ENCODE peak calls at places on chromosomes 7 and 10, in nine cellular contexts. U is GM12865, H is tibial nerve, T is NB4, Z is MCF 10A, Q is fibroblast of mammary gland, G is upper lobe of right lung, W is heart left ventricle, P is endodermal cell. C is an unnamed sample.

GRCh38 chr7:22001345-22002004 is 55.8 kb upstream of the CDCA7L start:
- DNase-seq in U (peak; percentile 63), T (peak; percentile 63), G (no peak), Z (peak; percentile 73), P (no peak), H (peak; percentile 62), W (no peak), Q (peak; percentile 75), C (no peak)

GRCh38 chr10:18523025-18523424 is 128.4 kb downstream of the NSUN6 start:
- DNase-seq in H (no peak), U (no peak), T (no peak), W (no peak), Q (no peak), Z (peak; percentile 4), G (no peak), P (no peak), C (no peak)

GRCh38 chr7:51242007-51242691 is 74.5 kb downstream of the COBL start:
- DNase-seq in U (no peak), P (peak; percentile 31), T (peak; percentile 11), Z (peak; percentile 34), H (no peak), Q (peak; percentile 2), G (no peak), W (no peak), C (no peak)

GRCh38 chr10:5526691-5527331 is 2.0 kb downstream of the CALML3 start:
- DNase-seq in U (no peak), W (peak; percentile 20), P (peak; percentile 39), Z (no peak), G (peak; percentile 31), H (no peak), T (no peak), Q (no peak), C (no peak)

GRCh38 chr10:97321032-97321806 is 2.1 kb downstream of the FRAT1 start:
- DNase-seq in W (peak; percentile 70), G (peak; percentile 73), U (no peak), H (peak; percentile 48), T (peak; percentile 62), Z (no peak), P (peak; percentile 78), Q (no peak), C (peak; percentile 21)

GRCh38 chr7:35849954-35850353 is 49.1 kb downstream of the SEPTIN7 start:
- DNase-seq in Z (no peak), P (no peak), H (no peak), T (no peak), U (no peak), W (no peak), G (no peak), Q (no peak), C (no peak)

GRCh38 chr10:101749033-101749432 is 26.9 kb downstream of the FGF8 start:
- DNase-seq in T (peak; percentile 22), Z (no peak), P (peak; percentile 88), Q (no peak), W (no peak), G (no peak), H (no peak), U (no peak), C (no peak)

GRCh38 chr10:44316187-44316921 is 68.5 kb downstream of the CXCL12 start:
- DNase-seq in P (peak; percentile 97), Z (peak; percentile 4), U (peak; percentile 66), W (no peak), H (no peak), Q (peak; percentile 10), G (no peak), T (peak; percentile 60), C (no peak)

GRCh38 chr7:132446265-132446664 is 130.0 kb downstream of the PLXNA4 start:
- DNase-seq in H (no peak), Q (no peak), U (no peak), W (no peak), T (peak; percentile 11), P (no peak), G (no peak), Z (no peak), C (no peak)

GRCh38 chr7:774161-775109 is 47.4 kb upstream of the PRKAR1B start:
- DNase-seq in T (peak; percentile 38), G (peak; percentile 77), Z (peak; percentile 23), W (no peak), Q (peak; percentile 39), P (peak; percentile 92), H (peak; percentile 41), U (peak; percentile 53), C (peak; percentile 39)

GRCh38 chr7:40469481-40469880 is 334.7 kb downstream of the SUGCT start:
- DNase-seq in Q (peak; percentile 64), W (no peak), P (no peak), G (no peak), U (no peak), T (no peak), H (no peak), Z (no peak), C (no peak)

GRCh38 chr7:99193527-99194214 is 14.2 kb downstream of the KPNA7 start:
- DNase-seq in Q (peak; percentile 73), P (no peak), W (no peak), G (no peak), H (no peak), Z (peak; percentile 69), T (no peak), U (no peak), C (no peak)

DNA sequence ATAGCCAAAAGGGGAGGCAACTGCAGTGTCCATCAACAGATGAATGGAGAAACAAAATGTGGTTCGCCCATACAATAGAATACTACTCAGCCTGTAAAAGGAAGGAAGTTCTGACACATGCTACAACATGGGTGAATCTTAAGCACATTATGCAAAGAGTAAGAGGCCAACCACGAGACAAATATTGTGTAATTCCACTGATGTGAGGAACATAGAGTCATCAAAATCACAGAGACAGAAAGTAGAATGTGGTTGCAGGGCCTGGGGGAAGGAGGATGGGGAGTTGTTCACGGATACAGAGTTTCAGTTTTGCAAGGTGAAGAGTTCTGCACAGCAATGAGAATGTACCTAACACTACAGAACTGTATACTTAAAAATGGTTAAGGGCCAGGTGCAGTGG is 13.7 kb upstream of the C10orf71 start:
- DNase-seq in Z (peak; percentile 42), W (no peak), H (peak; percentile 49), U (no peak), P (peak; percentile 13), T (peak; percentile 49), Q (peak; percentile 36), G (no peak), C (no peak)
- TF ChIP-seq CTCF in Z (no peak), W (no peak), H (no peak), U (no peak), P (no peak), T (no peak), Q (no peak), G (no peak), C (no peak)

GRCh38 chr10:133608855-133609254 is 17.7 kb downstream of the FRG2B start:
- DNase-seq in U (no peak), Z (peak; percentile 38), Q (peak; percentile 23), T (peak; percentile 54), H (no peak), W (no peak), G (no peak), P (no peak), C (no peak)
- TF ChIP-seq CTCF in U (peak; percentile 37), Z (no peak), Q (peak; percentile 53), T (peak; percentile 53), H (peak; percentile 32), W (peak; percentile 50), G (peak; percentile 66), P (peak; percentile 48), C (no peak)

GRCh38 chr7:112065758-112066157 is 140.4 kb downstream of the DOCK4 start:
- DNase-seq in T (no peak), H (no peak), Z (no peak), U (no peak), W (no peak), Q (no peak), G (no peak), P (no peak), C (no peak)

GRCh38 chr7:112067205-112067604 is 139.0 kb downstream of the DOCK4 start:
- DNase-seq in P (no peak), Q (no peak), U (no peak), G (no peak), Z (no peak), W (no peak), H (no peak), T (no peak), C (no peak)

GRCh38 chr7:112063974-112064373 is 142.2 kb downstream of the DOCK4 start:
- DNase-seq in H (no peak), G (no peak), Z (no peak), T (no peak), P (no peak), W (no peak), U (no peak), Q (no peak), C (no peak)

GRCh38 chr7:112067609-112068540 is 138.3 kb downstream of the DOCK4 start:
- DNase-seq in T (no peak), P (no peak), U (no peak), H (no peak), Q (no peak), Z (no peak), W (no peak), G (no peak), C (no peak)

GRCh38 chr7:112064627-112065385 is 141.4 kb downstream of the DOCK4 start:
- DNase-seq in P (no peak), W (no peak), H (no peak), Z (no peak), T (no peak), Q (no peak), U (no peak), G (no peak), C (no peak)
- TF ChIP-seq CTCF in P (no peak), W (no peak), H (no peak), Z (no peak), T (no peak), Q (no peak), U (no peak), G (no peak), C (no peak)

GRCh38 chr10:50563906-50564305 is 59.9 kb downstream of the SGMS1 start:
- DNase-seq in P (peak; percentile 92), H (no peak), W (no peak), G (no peak), T (no peak), Z (no peak), U (no peak), Q (no peak), C (no peak)

GRCh38 chr10:50561266-50561665 is 62.5 kb downstream of the SGMS1 start:
- DNase-seq in H (peak; percentile 46), W (no peak), Z (peak; percentile 56), T (no peak), U (no peak), Q (peak; percentile 97), G (no peak), P (no peak), C (no peak)

GRCh38 chr10:50560370-50560769 is 63.4 kb downstream of the SGMS1 start:
- DNase-seq in H (no peak), W (no peak), G (no peak), Q (no peak), P (no peak), T (no peak), U (no peak), Z (no peak), C (no peak)

GRCh38 chr10:50558368-50558767 is 65.4 kb downstream of the SGMS1 start:
- DNase-seq in G (no peak), T (no peak), Q (peak; percentile 61), W (no peak), Z (no peak), U (no peak), H (no peak), P (no peak), C (no peak)

DNA sequence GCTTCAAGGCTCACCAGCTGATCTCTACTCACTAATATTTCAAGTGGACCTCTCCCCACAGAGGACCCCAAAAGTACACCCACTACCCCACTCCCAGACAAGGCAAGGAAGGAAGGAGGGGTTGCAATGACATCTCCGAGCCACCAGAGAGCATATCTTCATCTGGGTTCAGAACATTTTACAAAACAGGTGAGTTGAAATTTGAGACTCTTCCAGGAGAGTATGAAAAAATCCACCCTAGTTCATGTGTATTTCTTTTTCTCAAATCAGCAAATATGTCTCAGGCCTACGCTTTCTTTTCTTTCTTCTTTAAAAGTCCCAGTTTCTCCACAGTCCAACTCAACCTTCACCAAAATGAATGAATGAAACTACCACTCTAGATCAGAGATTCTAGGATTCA is 61.9 kb downstream of the SGMS1 start:
- DNase-seq in H (no peak), P (peak; percentile 55), U (peak; percentile 31), G (no peak), Q (no peak), T (no peak), Z (peak; percentile 56), W (no peak), C (no peak)
- TF ChIP-seq CTCF in H (peak; percentile 28), P (peak; percentile 82), U (peak; percentile 56), G (peak; percentile 62), Q (peak; percentile 49), T (peak; percentile 43), Z (peak; percentile 78), W (peak; percentile 45), C (peak; percentile 44)